ENCODE peak calls at places on chromosomes 2 and 18, in seven cellular contexts. One of them, this sample, is unnamed.

GRCh38 chr18:59446012-59446411 is 86.9 kb upstream of the LMAN1 start:
- DNase-seq in AG09309: peak; percentile 11
- DNase-seq in GM13977: no peak
- DNase-seq in RWPE2: no peak
- DNase-seq in omental fat pad: no peak
- DNase-seq in GM12864: no peak
- DNase-seq in mammary epithelial cell: peak; percentile 42
- DNase-seq in this sample: no peak

GRCh38 chr2:106789185-106789584 is 96.8 kb downstream of the ST6GAL2 start:
- DNase-seq in AG09309: no peak
- DNase-seq in GM13977: no peak
- DNase-seq in RWPE2: no peak
- DNase-seq in omental fat pad: no peak
- DNase-seq in GM12864: peak; percentile 8
- DNase-seq in mammary epithelial cell: no peak
- DNase-seq in this sample: no peak

GRCh38 chr2:234690569-234691225 is 193.8 kb upstream of the ARL4C start:
- DNase-seq in AG09309: no peak
- DNase-seq in GM13977: no peak
- DNase-seq in RWPE2: no peak
- DNase-seq in omental fat pad: no peak
- DNase-seq in GM12864: no peak
- DNase-seq in mammary epithelial cell: peak; percentile 45
- DNase-seq in this sample: no peak

GRCh38 chr2:38601463-38602135 is 1.1 kb downstream of the HNRNPLL start:
- DNase-seq in AG09309: no peak
- DNase-seq in GM13977: no peak
- DNase-seq in RWPE2: no peak
- DNase-seq in omental fat pad: no peak
- DNase-seq in GM12864: no peak
- DNase-seq in mammary epithelial cell: no peak
- DNase-seq in this sample: no peak

GRCh38 chr2:107595749-107596148 is 230.9 kb upstream of the RGPD4 start:
- DNase-seq in AG09309: peak; percentile 27
- DNase-seq in GM13977: no peak
- DNase-seq in RWPE2: no peak
- DNase-seq in omental fat pad: no peak
- DNase-seq in GM12864: no peak
- DNase-seq in mammary epithelial cell: peak; percentile 33
- DNase-seq in this sample: no peak

GRCh38 chr2:232525796-232526195 is at the start of gene CHRND:
- DNase-seq in AG09309: no peak
- DNase-seq in GM13977: no peak
- DNase-seq in RWPE2: no peak
- DNase-seq in omental fat pad: no peak
- DNase-seq in GM12864: no peak
- DNase-seq in mammary epithelial cell: no peak
- DNase-seq in this sample: no peak

GRCh38 chr2:97751752-97752151 is 38.4 kb downstream of the ZAP70 start:
- DNase-seq in AG09309: no peak
- DNase-seq in GM13977: no peak
- DNase-seq in RWPE2: peak; percentile 8
- DNase-seq in omental fat pad: no peak
- DNase-seq in GM12864: no peak
- DNase-seq in mammary epithelial cell: peak; percentile 21
- DNase-seq in this sample: no peak

GRCh38 chr2:27742571-27742970 is 28.9 kb upstream of the MRPL33 start:
- DNase-seq in AG09309: no peak
- DNase-seq in GM13977: no peak
- DNase-seq in RWPE2: no peak
- DNase-seq in omental fat pad: no peak
- DNase-seq in GM12864: no peak
- DNase-seq in mammary epithelial cell: no peak
- DNase-seq in this sample: no peak

GRCh38 chr2:181285116-181285515 is 172.1 kb upstream of the ITGA4 start:
- DNase-seq in AG09309: no peak
- DNase-seq in GM13977: no peak
- DNase-seq in RWPE2: no peak
- DNase-seq in omental fat pad: no peak
- DNase-seq in GM12864: no peak
- DNase-seq in mammary epithelial cell: no peak
- DNase-seq in this sample: no peak

GRCh38 chr2:219289537-219290361 is 10.6 kb downstream of the DNAJB2 start:
- DNase-seq in AG09309: peak; percentile 76
- DNase-seq in GM13977: peak; percentile 15
- DNase-seq in RWPE2: peak; percentile 81
- DNase-seq in omental fat pad: peak; percentile 52
- DNase-seq in GM12864: no peak
- DNase-seq in mammary epithelial cell: peak; percentile 85
- DNase-seq in this sample: peak; percentile 72

GRCh38 chr2:28408764-28409599 is 16.3 kb downstream of the FOSL2 start:
- DNase-seq in AG09309: peak; percentile 93
- DNase-seq in GM13977: peak; percentile 40
- DNase-seq in RWPE2: peak; percentile 93
- DNase-seq in omental fat pad: no peak
- DNase-seq in GM12864: no peak
- DNase-seq in mammary epithelial cell: peak; percentile 93
- DNase-seq in this sample: no peak

GRCh38 chr2:222976521-222977076 is 75.4 kb upstream of the KCNE4 start:
- DNase-seq in AG09309: no peak
- DNase-seq in GM13977: no peak
- DNase-seq in RWPE2: no peak
- DNase-seq in omental fat pad: no peak
- DNase-seq in GM12864: no peak
- DNase-seq in mammary epithelial cell: no peak
- DNase-seq in this sample: no peak

GRCh38 chr2:66962625-66963207 is 434.4 kb upstream of the ETAA1 start:
- DNase-seq in AG09309: no peak
- DNase-seq in GM13977: no peak
- DNase-seq in RWPE2: no peak
- DNase-seq in omental fat pad: no peak
- DNase-seq in GM12864: no peak
- DNase-seq in mammary epithelial cell: no peak
- DNase-seq in this sample: no peak

GRCh38 chr18:46917808-46918600 is 602 bp downstream of the KATNAL2 start:
- DNase-seq in AG09309: no peak
- DNase-seq in GM13977: peak; percentile 63
- DNase-seq in RWPE2: no peak
- DNase-seq in omental fat pad: peak; percentile 25
- DNase-seq in GM12864: no peak
- DNase-seq in mammary epithelial cell: peak; percentile 28
- DNase-seq in this sample: no peak

GRCh38 chr2:10266133-10266620 is 36.5 kb upstream of the HPCAL1 start:
- DNase-seq in AG09309: no peak
- DNase-seq in GM13977: no peak
- DNase-seq in RWPE2: peak; percentile 20
- DNase-seq in omental fat pad: no peak
- DNase-seq in GM12864: no peak
- DNase-seq in mammary epithelial cell: no peak
- DNase-seq in this sample: no peak

GRCh38 chr18:49608366-49608747 is 46.5 kb downstream of the LIPG start:
- DNase-seq in AG09309: no peak
- DNase-seq in GM13977: no peak
- DNase-seq in RWPE2: no peak
- DNase-seq in omental fat pad: no peak
- DNase-seq in GM12864: no peak
- DNase-seq in mammary epithelial cell: no peak
- DNase-seq in this sample: no peak

GRCh38 chr2:170966648-170967396 is 37.8 kb downstream of the GORASP2 start:
- DNase-seq in AG09309: no peak
- DNase-seq in GM13977: no peak
- DNase-seq in RWPE2: no peak
- DNase-seq in omental fat pad: no peak
- DNase-seq in GM12864: no peak
- DNase-seq in mammary epithelial cell: no peak
- DNase-seq in this sample: no peak

GRCh38 chr2:72027426-72028161 is 120.1 kb downstream of the CYP26B1 start:
- DNase-seq in AG09309: no peak
- DNase-seq in GM13977: no peak
- DNase-seq in RWPE2: peak; percentile 50
- DNase-seq in omental fat pad: no peak
- DNase-seq in GM12864: no peak
- DNase-seq in mammary epithelial cell: peak; percentile 54
- DNase-seq in this sample: no peak

GRCh38 chr2:26011990-26012856 is 21.7 kb upstream of the RAB10 start:
- DNase-seq in AG09309: no peak
- DNase-seq in GM13977: no peak
- DNase-seq in RWPE2: peak; percentile 69
- DNase-seq in omental fat pad: no peak
- DNase-seq in GM12864: no peak
- DNase-seq in mammary epithelial cell: peak; percentile 57
- DNase-seq in this sample: no peak

GRCh38 chr2:8574196-8575010 is 107.5 kb upstream of the ID2 start:
- DNase-seq in AG09309: no peak
- DNase-seq in GM13977: peak; percentile 61
- DNase-seq in RWPE2: no peak
- DNase-seq in omental fat pad: no peak
- DNase-seq in GM12864: peak; percentile 21
- DNase-seq in mammary epithelial cell: no peak
- DNase-seq in this sample: no peak

GRCh38 chr18:36360256-36360909 is 62.9 kb downstream of the FHOD3 start:
- DNase-seq in AG09309: no peak
- DNase-seq in GM13977: no peak
- DNase-seq in RWPE2: no peak
- DNase-seq in omental fat pad: no peak
- DNase-seq in GM12864: no peak
- DNase-seq in mammary epithelial cell: no peak
- DNase-seq in this sample: no peak

GRCh38 chr2:28993211-28993960 is 12.3 kb downstream of the TOGARAM2 start:
- DNase-seq in AG09309: no peak
- DNase-seq in GM13977: no peak
- DNase-seq in RWPE2: no peak
- DNase-seq in omental fat pad: no peak
- DNase-seq in GM12864: no peak
- DNase-seq in mammary epithelial cell: peak; percentile 59
- DNase-seq in this sample: no peak

GRCh38 chr2:189661957-189662321 is 680 bp downstream of the ASNSD1 start:
- DNase-seq in AG09309: no peak
- DNase-seq in GM13977: no peak
- DNase-seq in RWPE2: no peak
- DNase-seq in omental fat pad: no peak
- DNase-seq in GM12864: no peak
- DNase-seq in mammary epithelial cell: no peak
- DNase-seq in this sample: no peak

GRCh38 chr2:4937550-4937949 is 754.6 kb upstream of the SOX11 start:
- DNase-seq in AG09309: no peak
- DNase-seq in GM13977: no peak
- DNase-seq in RWPE2: no peak
- DNase-seq in omental fat pad: no peak
- DNase-seq in GM12864: no peak
- DNase-seq in mammary epithelial cell: no peak
- DNase-seq in this sample: no peak

GRCh38 chr18:7684357-7684756 is 117.2 kb downstream of the PTPRM start:
- DNase-seq in AG09309: no peak
- DNase-seq in GM13977: no peak
- DNase-seq in RWPE2: no peak
- DNase-seq in omental fat pad: no peak
- DNase-seq in GM12864: no peak
- DNase-seq in mammary epithelial cell: no peak
- DNase-seq in this sample: no peak

GRCh38 chr2:73264783-73265182 is 19.5 kb downstream of the FBXO41 start:
- DNase-seq in AG09309: no peak
- DNase-seq in GM13977: no peak
- DNase-seq in RWPE2: no peak
- DNase-seq in omental fat pad: no peak
- DNase-seq in GM12864: no peak
- DNase-seq in mammary epithelial cell: no peak
- DNase-seq in this sample: no peak

DNA sequence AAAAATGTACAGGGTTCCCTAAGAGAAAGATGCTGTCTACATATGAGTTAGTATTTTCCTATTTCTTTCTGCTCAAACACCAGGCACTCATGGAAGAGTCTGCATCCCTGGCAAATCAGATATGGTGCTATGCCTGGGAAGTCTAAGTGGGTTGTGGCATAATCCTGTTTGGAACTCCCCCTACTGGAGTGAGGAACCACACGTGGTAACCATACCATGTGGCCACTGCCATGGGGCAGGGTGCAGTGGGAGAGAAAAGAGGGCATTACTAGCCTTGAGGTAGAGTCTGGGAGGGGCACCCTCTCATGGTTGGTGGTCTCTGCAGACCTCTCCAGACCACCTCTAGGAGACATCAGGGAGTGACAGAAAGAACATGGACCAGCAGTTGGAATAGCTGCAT is 257.9 kb upstream of the ATP5MC3 start:
- DNase-seq in AG09309: no peak
- DNase-seq in GM13977: no peak
- DNase-seq in RWPE2: no peak
- DNase-seq in omental fat pad: no peak
- DNase-seq in GM12864: no peak
- DNase-seq in mammary epithelial cell: no peak
- DNase-seq in this sample: no peak
- TF ChIP-seq CTCF in AG09309: no peak
- TF ChIP-seq CTCF in GM13977: no peak
- TF ChIP-seq CTCF in RWPE2: no peak
- TF ChIP-seq CTCF in omental fat pad: no peak
- TF ChIP-seq CTCF in GM12864: no peak
- TF ChIP-seq CTCF in mammary epithelial cell: no peak
- TF ChIP-seq CTCF in this sample: no peak

GRCh38 chr2:207791579-207792243 is 22.0 kb upstream of the FZD5 start:
- DNase-seq in AG09309: no peak
- DNase-seq in GM13977: no peak
- DNase-seq in RWPE2: no peak
- DNase-seq in omental fat pad: no peak
- DNase-seq in GM12864: no peak
- DNase-seq in mammary epithelial cell: peak; percentile 56
- DNase-seq in this sample: no peak
- TF ChIP-seq CTCF in AG09309: no peak
- TF ChIP-seq CTCF in GM13977: no peak
- TF ChIP-seq CTCF in RWPE2: no peak
- TF ChIP-seq CTCF in omental fat pad: no peak
- TF ChIP-seq CTCF in GM12864: no peak
- TF ChIP-seq CTCF in mammary epithelial cell: peak; percentile 17
- TF ChIP-seq CTCF in this sample: no peak

GRCh38 chr18:12121175-12122095 is 27.8 kb downstream of the ANKRD62 start:
- DNase-seq in AG09309: no peak
- DNase-seq in GM13977: no peak
- DNase-seq in RWPE2: no peak
- DNase-seq in omental fat pad: no peak
- DNase-seq in GM12864: no peak
- DNase-seq in mammary epithelial cell: no peak
- DNase-seq in this sample: no peak
- TF ChIP-seq CTCF in AG09309: peak; percentile 17
- TF ChIP-seq CTCF in GM13977: no peak
- TF ChIP-seq CTCF in RWPE2: no peak
- TF ChIP-seq CTCF in omental fat pad: no peak
- TF ChIP-seq CTCF in GM12864: peak; percentile 40
- TF ChIP-seq CTCF in mammary epithelial cell: peak; percentile 36
- TF ChIP-seq CTCF in this sample: peak; percentile 13

DNA sequence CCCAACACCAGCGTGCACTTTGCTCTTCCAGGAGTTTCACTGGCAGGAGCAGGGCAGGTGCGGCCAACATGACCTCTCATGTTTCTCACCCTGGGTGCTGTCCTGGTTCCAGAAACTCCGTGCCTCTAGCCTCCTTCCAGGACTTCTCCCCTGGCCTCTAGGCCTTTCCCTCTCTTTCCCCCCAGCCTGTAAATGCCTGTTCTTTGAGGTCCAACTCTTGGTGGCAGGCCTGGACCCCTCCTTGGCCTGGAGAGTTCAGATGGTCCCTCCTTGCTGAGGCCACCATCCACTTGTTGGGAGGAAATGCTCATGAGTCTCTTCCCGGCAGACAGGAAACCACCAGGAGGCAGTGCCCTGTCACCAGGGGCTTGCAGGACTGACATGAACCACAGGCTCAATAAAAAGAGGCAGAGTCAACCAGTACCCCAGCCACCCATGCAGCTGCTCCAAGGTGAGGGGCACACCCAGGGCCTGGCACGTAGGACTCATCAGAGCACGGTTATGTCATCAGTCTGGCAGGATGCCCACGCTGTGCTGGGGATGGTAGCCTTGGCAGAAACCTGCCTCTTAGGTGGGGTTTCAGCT is 1.5 kb downstream of the MALL start:
- DNase-seq in AG09309: no peak
- DNase-seq in GM13977: no peak
- DNase-seq in RWPE2: peak; percentile 85
- DNase-seq in omental fat pad: no peak
- DNase-seq in GM12864: no peak
- DNase-seq in mammary epithelial cell: peak; percentile 62
- DNase-seq in this sample: no peak
- TF ChIP-seq CTCF in AG09309: peak; percentile 20
- TF ChIP-seq CTCF in GM13977: no peak
- TF ChIP-seq CTCF in RWPE2: peak; percentile 43
- TF ChIP-seq CTCF in omental fat pad: no peak
- TF ChIP-seq CTCF in GM12864: no peak
- TF ChIP-seq CTCF in mammary epithelial cell: peak; percentile 58
- TF ChIP-seq CTCF in this sample: no peak